ENCODE peak calls at places on chromosomes 7 and 10, in seven cellular contexts. X is stomach; T is LoVo; L is Kasumi-1; E is stimulated activated CD4-positive, alpha-beta T cell treated with anti-CD3 and anti-CD28 coated beads, TNF-alpha, amount 100 ng/mL, for 48 hours; P is KBM-7; F is fibroblast of the aortic adventitia. I is an unnamed sample.

GRCh38 chr7:121513105-121513504 is 117.0 kb upstream of the FAM3C start:
- DNase-seq in X (no peak), T (no peak), L (no peak), E (no peak), P (no peak), F (no peak), I (no peak)

GRCh38 chr7:16587785-16588184 is 57.8 kb downstream of the ANKMY2 start:
- DNase-seq in X (peak), T (no peak), L (no peak), E (no peak), P (no peak), F (no peak), I (no peak)

GRCh38 chr7:88291401-88292173 is 15.1 kb downstream of the STEAP4 start:
- DNase-seq in X (no peak), T (peak), L (no peak), E (no peak), P (no peak), F (no peak), I (no peak)

GRCh38 chr7:20241491-20242261 is 24.5 kb upstream of the MACC1 start:
- DNase-seq in X (no peak), T (no peak), L (no peak), E (no peak), P (peak), F (peak), I (no peak)

GRCh38 chr7:96486681-96487080 is 164.8 kb upstream of the SLC25A13 start:
- DNase-seq in X (no peak), T (no peak), L (no peak), E (no peak), P (no peak), F (no peak), I (no peak)

GRCh38 chr10:14369881-14370280 is 39.2 kb upstream of the FRMD4A start:
- DNase-seq in X (no peak), T (no peak), L (no peak), E (no peak), P (no peak), F (no peak), I (no peak)

GRCh38 chr7:54904130-54904529 is 114.7 kb upstream of the EGFR start:
- DNase-seq in X (no peak), T (no peak), L (no peak), E (no peak), P (no peak), F (peak), I (no peak)

GRCh38 chr7:107150375-107151073 is 18.3 kb upstream of the HBP1 start:
- DNase-seq in X (peak), T (peak), L (peak), E (peak), P (peak), F (peak), I (no peak)

GRCh38 chr7:157009170-157009777 is 1.2 kb downstream of the MNX1 start:
- DNase-seq in X (peak), T (peak), L (no peak), E (no peak), P (peak), F (no peak), I (no peak)

GRCh38 chr10:21626457-21627161 is 92.6 kb downstream of the MLLT10 start:
- DNase-seq in X (no peak), T (no peak), L (no peak), E (no peak), P (no peak), F (peak), I (no peak)

GRCh38 chr10:100725869-100726426 is 19.4 kb upstream of the PAX2 start:
- DNase-seq in X (no peak), T (no peak), L (no peak), E (no peak), P (no peak), F (no peak), I (no peak)

GRCh38 chr10:104318810-104319684 is 19.2 kb downstream of the ITPRIP start:
- DNase-seq in X (no peak), T (no peak), L (no peak), E (no peak), P (no peak), F (no peak), I (no peak)

GRCh38 chr7:112212516-112213036 is 6.1 kb downstream of the ZNF277 start:
- DNase-seq in X (no peak), T (no peak), L (no peak), E (no peak), P (no peak), F (peak), I (no peak)